ENCODE peak calls at places on chromosomes 3 and 15, in five cellular contexts. R is hepatic stellate cell; K is ELR; Q is GM10248; I is effector CD8-positive, alpha-beta T cell. G is an unnamed sample.
A peak's percentile ranks its signal among the peaks of the same experiment; 100 is the strongest.

GRCh38 chr3:178504128-178504527 is 32.1 kb upstream of the KCNMB2 start:
- DNase-seq in K (no peak), Q (no peak), I (no peak), R (no peak), G (no peak)

GRCh38 chr3:149547954-149548728 is 73.6 kb downstream of the TM4SF4 start:
- DNase-seq in K (peak; percentile 85), I (no peak), Q (no peak), R (peak; percentile 56), G (no peak)

GRCh38 chr15:57462391-57462790 is 86.1 kb downstream of the CGNL1 start:
- DNase-seq in I (no peak), Q (no peak), K (peak; percentile 60), R (no peak), G (no peak)

GRCh38 chr3:114839476-114839875 is 307.6 kb downstream of the ZBTB20 start:
- DNase-seq in Q (no peak), I (no peak), R (no peak), K (no peak), G (no peak)

GRCh38 chr3:120088622-120089021 is 5.6 kb downstream of the GSK3B start:
- DNase-seq in Q (no peak), K (no peak), I (no peak), R (no peak), G (no peak)

GRCh38 chr15:94692697-94693096 is 461.3 kb downstream of the MCTP2 start:
- DNase-seq in I (no peak), R (no peak), K (no peak), Q (no peak), G (no peak)

GRCh38 chr3:51304230-51304629 is 80.9 kb upstream of the MANF start:
- DNase-seq in I (no peak), K (no peak), R (no peak), Q (no peak), G (no peak)

GRCh38 chr3:27914199-27914598 is 192.1 kb upstream of the EOMES start:
- DNase-seq in R (no peak), I (no peak), K (peak; percentile 9), Q (no peak), G (no peak)

GRCh38 chr3:157499342-157499963 is 3.8 kb downstream of the VEPH1 start:
- DNase-seq in Q (no peak), R (peak; percentile 12), K (no peak), I (no peak), G (no peak)

G was measured in GM13976.